ENCODE peak calls at places on chromosomes 16 and 17, in eight cellular contexts. One of them, this sample, is unnamed.
A peak's percentile ranks its signal among the peaks of the same experiment; 100 is the strongest.

GRCh38 chr17:37755455-37755854 is 10.6 kb upstream of the HNF1B start:
- DNase-seq in uterus: no peak
- DNase-seq in left lung: no peak
- DNase-seq in HCT116: no peak
- DNase-seq in A549: no peak
- DNase-seq in Peyer's patch: no peak
- DNase-seq in pancreas: no peak
- DNase-seq in foreskin keratinocyte: no peak
- DNase-seq in this sample: no peak

GRCh38 chr16:56525154-56525720 is 5.4 kb upstream of the BBS2 start:
- DNase-seq in uterus: no peak
- DNase-seq in left lung: no peak
- DNase-seq in HCT116: no peak
- DNase-seq in A549: no peak
- DNase-seq in Peyer's patch: no peak
- DNase-seq in pancreas: no peak
- DNase-seq in foreskin keratinocyte: no peak
- DNase-seq in this sample: no peak

GRCh38 chr17:71649986-71650385 is 470.8 kb upstream of the SOX9 start:
- DNase-seq in uterus: no peak
- DNase-seq in left lung: no peak
- DNase-seq in HCT116: no peak
- DNase-seq in A549: no peak
- DNase-seq in Peyer's patch: no peak
- DNase-seq in pancreas: no peak
- DNase-seq in foreskin keratinocyte: no peak
- DNase-seq in this sample: no peak

GRCh38 chr16:79299154-79299799 is 301.3 kb downstream of the MAF start:
- DNase-seq in uterus: no peak
- DNase-seq in left lung: no peak
- DNase-seq in HCT116: no peak
- DNase-seq in A549: no peak
- DNase-seq in Peyer's patch: no peak
- DNase-seq in pancreas: no peak
- DNase-seq in foreskin keratinocyte: no peak
- DNase-seq in this sample: no peak

GRCh38 chr16:19542138-19542821 is 13.2 kb upstream of the VPS35L start:
- DNase-seq in uterus: no peak
- DNase-seq in left lung: no peak
- DNase-seq in HCT116: no peak
- DNase-seq in A549: no peak
- DNase-seq in Peyer's patch: no peak
- DNase-seq in pancreas: no peak
- DNase-seq in foreskin keratinocyte: peak; percentile 60
- DNase-seq in this sample: no peak

GRCh38 chr17:21033350-21033749 is 9.5 kb downstream of the USP22 start:
- DNase-seq in uterus: no peak
- DNase-seq in left lung: no peak
- DNase-seq in HCT116: no peak
- DNase-seq in A549: no peak
- DNase-seq in Peyer's patch: no peak
- DNase-seq in pancreas: no peak
- DNase-seq in foreskin keratinocyte: no peak
- DNase-seq in this sample: no peak

GRCh38 chr16:85232369-85233142 is 120.3 kb upstream of the CIBAR2 start:
- DNase-seq in uterus: no peak
- DNase-seq in left lung: no peak
- DNase-seq in HCT116: no peak
- DNase-seq in A549: no peak
- DNase-seq in Peyer's patch: no peak
- DNase-seq in pancreas: no peak
- DNase-seq in foreskin keratinocyte: no peak
- DNase-seq in this sample: no peak

GRCh38 chr16:53219795-53220194 is 165.0 kb downstream of the CHD9 start:
- DNase-seq in uterus: no peak
- DNase-seq in left lung: no peak
- DNase-seq in HCT116: no peak
- DNase-seq in A549: peak; percentile 27
- DNase-seq in Peyer's patch: no peak
- DNase-seq in pancreas: no peak
- DNase-seq in foreskin keratinocyte: peak; percentile 62
- DNase-seq in this sample: no peak

GRCh38 chr17:969767-970387 is 9.7 kb downstream of the NXN start:
- DNase-seq in uterus: peak; percentile 59
- DNase-seq in left lung: no peak
- DNase-seq in HCT116: peak; percentile 66
- DNase-seq in A549: no peak
- DNase-seq in Peyer's patch: no peak
- DNase-seq in pancreas: no peak
- DNase-seq in foreskin keratinocyte: peak; percentile 66
- DNase-seq in this sample: no peak

GRCh38 chr16:84518804-84519341 is 14.4 kb upstream of the MEAK7 start:
- DNase-seq in uterus: no peak
- DNase-seq in left lung: no peak
- DNase-seq in HCT116: no peak
- DNase-seq in A549: no peak
- DNase-seq in Peyer's patch: peak; percentile 52
- DNase-seq in pancreas: no peak
- DNase-seq in foreskin keratinocyte: no peak
- DNase-seq in this sample: no peak

GRCh38 chr17:60535382-60536279 is 9.6 kb upstream of the APPBP2 start:
- DNase-seq in uterus: no peak
- DNase-seq in left lung: no peak
- DNase-seq in HCT116: no peak
- DNase-seq in A549: no peak
- DNase-seq in Peyer's patch: no peak
- DNase-seq in pancreas: no peak
- DNase-seq in foreskin keratinocyte: no peak
- DNase-seq in this sample: no peak

GRCh38 chr17:57601328-57601727 is 143.8 kb downstream of the CCDC182 start:
- DNase-seq in uterus: no peak
- DNase-seq in left lung: no peak
- DNase-seq in HCT116: no peak
- DNase-seq in A549: no peak
- DNase-seq in Peyer's patch: no peak
- DNase-seq in pancreas: no peak
- DNase-seq in foreskin keratinocyte: no peak
- DNase-seq in this sample: peak; percentile 41

GRCh38 chr16:89318871-89319627 is 101.5 kb downstream of the ZNF778 start:
- DNase-seq in uterus: no peak
- DNase-seq in left lung: peak; percentile 43
- DNase-seq in HCT116: no peak
- DNase-seq in A549: no peak
- DNase-seq in Peyer's patch: no peak
- DNase-seq in pancreas: no peak
- DNase-seq in foreskin keratinocyte: no peak
- DNase-seq in this sample: no peak

GRCh38 chr17:43454888-43455287 is 28.9 kb upstream of the DHX8 start:
- DNase-seq in uterus: no peak
- DNase-seq in left lung: no peak
- DNase-seq in HCT116: no peak
- DNase-seq in A549: no peak
- DNase-seq in Peyer's patch: no peak
- DNase-seq in pancreas: no peak
- DNase-seq in foreskin keratinocyte: no peak
- DNase-seq in this sample: no peak

GRCh38 chr16:49529646-49530045 is 156.0 kb downstream of the C16orf78 start:
- DNase-seq in uterus: no peak
- DNase-seq in left lung: no peak
- DNase-seq in HCT116: no peak
- DNase-seq in A549: no peak
- DNase-seq in Peyer's patch: no peak
- DNase-seq in pancreas: no peak
- DNase-seq in foreskin keratinocyte: no peak
- DNase-seq in this sample: peak; percentile 35

GRCh38 chr17:70120420-70120819 is 45.4 kb downstream of the KCNJ16 start:
- DNase-seq in uterus: no peak
- DNase-seq in left lung: peak; percentile 38
- DNase-seq in HCT116: no peak
- DNase-seq in A549: no peak
- DNase-seq in Peyer's patch: no peak
- DNase-seq in pancreas: no peak
- DNase-seq in foreskin keratinocyte: no peak
- DNase-seq in this sample: no peak

GRCh38 chr16:2985457-2985856 is 5.2 kb upstream of the PKMYT1 start:
- DNase-seq in uterus: no peak
- DNase-seq in left lung: no peak
- DNase-seq in HCT116: no peak
- DNase-seq in A549: no peak
- DNase-seq in Peyer's patch: no peak
- DNase-seq in pancreas: peak; percentile 83
- DNase-seq in foreskin keratinocyte: no peak
- DNase-seq in this sample: no peak

GRCh38 chr16:31143889-31144148 is 6.0 kb downstream of the PRSS36 start:
- DNase-seq in uterus: no peak
- DNase-seq in left lung: no peak
- DNase-seq in HCT116: no peak
- DNase-seq in A549: no peak
- DNase-seq in Peyer's patch: no peak
- DNase-seq in pancreas: no peak
- DNase-seq in foreskin keratinocyte: no peak
- DNase-seq in this sample: no peak

GRCh38 chr16:28826141-28826540 is 3.3 kb downstream of the ATXN2L start:
- DNase-seq in uterus: no peak
- DNase-seq in left lung: peak; percentile 20
- DNase-seq in HCT116: no peak
- DNase-seq in A549: peak; percentile 51
- DNase-seq in Peyer's patch: no peak
- DNase-seq in pancreas: no peak
- DNase-seq in foreskin keratinocyte: no peak
- DNase-seq in this sample: no peak
- TF ChIP-seq CTCF in uterus: no peak
- TF ChIP-seq CTCF in left lung: no peak
- TF ChIP-seq CTCF in HCT116: no peak
- TF ChIP-seq CTCF in A549: peak; percentile 20
- TF ChIP-seq CTCF in Peyer's patch: no peak
- TF ChIP-seq CTCF in pancreas: no peak
- TF ChIP-seq CTCF in foreskin keratinocyte: peak; percentile 18
- TF ChIP-seq CTCF in this sample: peak; percentile 27

DNA sequence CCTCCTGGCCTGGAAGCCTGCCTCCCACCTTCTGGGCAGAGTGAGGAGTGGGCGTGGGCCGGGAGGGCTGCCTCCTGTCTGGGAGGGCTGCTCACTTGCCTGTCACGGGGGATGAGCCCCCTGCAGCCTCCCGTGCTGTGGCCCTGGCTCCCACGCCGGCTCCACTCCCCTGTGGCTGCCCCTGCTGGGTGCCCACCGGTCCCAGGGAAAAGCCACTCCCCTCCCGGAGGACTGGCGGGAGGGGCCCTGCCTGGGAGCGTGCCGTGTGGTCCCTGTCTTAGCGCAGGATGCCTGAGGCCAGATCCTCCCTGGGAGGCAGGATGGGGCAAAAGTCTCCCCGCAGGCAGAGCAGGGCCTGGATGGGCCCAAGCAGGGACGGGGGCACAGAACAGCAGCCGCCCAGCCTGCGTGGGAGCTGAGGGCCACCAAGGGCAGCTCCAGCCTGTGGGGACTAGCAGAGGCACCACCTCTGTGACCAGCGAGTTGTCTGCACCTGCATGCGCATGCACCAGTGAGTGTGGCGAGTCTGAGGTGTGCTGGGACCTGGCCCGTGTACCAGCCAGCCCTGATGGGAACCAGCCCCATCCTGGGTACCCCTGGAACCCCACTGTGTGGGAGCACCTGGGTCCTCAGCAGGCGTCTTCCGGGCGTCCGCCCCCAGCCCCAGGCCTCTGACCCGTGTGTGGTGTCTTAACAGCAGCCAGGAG is 339.9 kb downstream of the SEC14L1 start:
- DNase-seq in uterus: no peak
- DNase-seq in left lung: peak; percentile 79
- DNase-seq in HCT116: no peak
- DNase-seq in A549: no peak
- DNase-seq in Peyer's patch: no peak
- DNase-seq in pancreas: no peak
- DNase-seq in foreskin keratinocyte: no peak
- DNase-seq in this sample: no peak
- H3K4me1 ChIP-seq in uterus: peaks cover 17% of the 10 kb centered on the region
- H3K4me1 ChIP-seq in left lung: peaks cover 45% of the 10 kb centered on the region
- H3K4me1 ChIP-seq in HCT116: peaks cover 5% of the 10 kb centered on the region
- H3K4me1 ChIP-seq in A549: peaks cover 26% of the 10 kb centered on the region
- H3K4me1 ChIP-seq in Peyer's patch: peaks cover 5% of the 10 kb centered on the region
- H3K4me1 ChIP-seq in pancreas: no peaks in the 10 kb centered on the region
- H3K4me1 ChIP-seq in foreskin keratinocyte: peaks cover 27% of the 10 kb centered on the region
- H3K4me1 ChIP-seq in this sample: peaks cover 28% of the 10 kb centered on the region

DNA sequence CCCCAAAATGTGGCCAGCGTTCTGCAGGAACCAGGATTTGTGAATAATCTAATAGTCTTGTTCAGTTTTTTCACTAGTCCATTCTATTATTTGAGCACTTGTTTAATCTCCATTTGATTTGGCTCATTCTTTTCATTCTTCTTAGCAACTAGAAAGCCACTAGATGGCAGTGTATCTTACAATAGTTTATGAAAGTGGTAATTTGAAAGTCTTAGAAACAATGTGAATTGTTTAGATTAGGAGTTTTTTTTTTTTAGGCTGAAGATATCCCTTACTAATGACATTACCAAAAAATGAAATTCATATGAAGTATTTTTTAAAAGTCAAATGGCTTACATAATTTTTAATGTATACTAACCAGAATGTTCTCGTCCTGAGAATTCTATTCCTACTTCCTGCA is 6.7 kb downstream of the ERI2 start:
- DNase-seq in uterus: no peak
- DNase-seq in left lung: no peak
- DNase-seq in HCT116: peak; percentile 6
- DNase-seq in A549: no peak
- DNase-seq in Peyer's patch: no peak
- DNase-seq in pancreas: no peak
- DNase-seq in foreskin keratinocyte: no peak
- DNase-seq in this sample: no peak
- TF ChIP-seq CTCF in uterus: peak; percentile 35
- TF ChIP-seq CTCF in left lung: no peak
- TF ChIP-seq CTCF in HCT116: peak; percentile 62
- TF ChIP-seq CTCF in A549: peak; percentile 52
- TF ChIP-seq CTCF in Peyer's patch: peak; percentile 65
- TF ChIP-seq CTCF in pancreas: peak; percentile 24
- TF ChIP-seq CTCF in foreskin keratinocyte: peak; percentile 57
- TF ChIP-seq CTCF in this sample: peak; percentile 42

GRCh38 chr17:76449126-76449525 is 3.8 kb downstream of the UBE2O start:
- DNase-seq in uterus: no peak
- DNase-seq in left lung: no peak
- DNase-seq in HCT116: no peak
- DNase-seq in A549: no peak
- DNase-seq in Peyer's patch: no peak
- DNase-seq in pancreas: no peak
- DNase-seq in foreskin keratinocyte: no peak
- DNase-seq in this sample: no peak
- H3K4me1 ChIP-seq in uterus: no peaks in the 10 kb centered on the region
- H3K4me1 ChIP-seq in left lung: peaks cover 47% of the 10 kb centered on the region
- H3K4me1 ChIP-seq in HCT116: peaks cover 53% of the 10 kb centered on the region
- H3K4me1 ChIP-seq in A549: peaks cover 63% of the 10 kb centered on the region
- H3K4me1 ChIP-seq in Peyer's patch: no peaks in the 10 kb centered on the region
- H3K4me1 ChIP-seq in pancreas: peaks cover 19% of the 10 kb centered on the region
- H3K4me1 ChIP-seq in foreskin keratinocyte: peaks cover 20% of the 10 kb centered on the region
- H3K4me1 ChIP-seq in this sample: peaks cover 42% of the 10 kb centered on the region

GRCh38 chr17:48471807-48472484 is 41.9 kb upstream of the SKAP1 start:
- DNase-seq in uterus: no peak
- DNase-seq in left lung: no peak
- DNase-seq in HCT116: no peak
- DNase-seq in A549: no peak
- DNase-seq in Peyer's patch: no peak
- DNase-seq in pancreas: no peak
- DNase-seq in foreskin keratinocyte: peak; percentile 13
- DNase-seq in this sample: no peak
- TF ChIP-seq CTCF in uterus: no peak
- TF ChIP-seq CTCF in left lung: no peak
- TF ChIP-seq CTCF in HCT116: peak; percentile 11
- TF ChIP-seq CTCF in A549: no peak
- TF ChIP-seq CTCF in Peyer's patch: no peak
- TF ChIP-seq CTCF in pancreas: no peak
- TF ChIP-seq CTCF in foreskin keratinocyte: no peak
- TF ChIP-seq CTCF in this sample: no peak

This sample was measured in RWPE2.